ENCODE peak calls at places on chromosome 11, in four cellular contexts. Z is body of pancreas, T is osteoblast, K is prostate gland. C is an unnamed sample.

GRCh38 chr11:45660717-45661416 is 4.6 kb downstream of the CHST1 start:
- DNase-seq in Z (no peak), T (peak; percentile 30), K (no peak), C (peak; percentile 23)

GRCh38 chr11:45815747-45816146 is 10.8 kb downstream of the SLC35C1 start:
- DNase-seq in Z (no peak), T (peak; percentile 85), K (no peak), C (peak; percentile 3)

GRCh38 chr11:95345651-95346050 is 114.6 kb upstream of the SESN3 start:
- DNase-seq in Z (no peak), T (no peak), K (no peak), C (no peak)

GRCh38 chr11:34960277-34960676 is 43.9 kb downstream of the PDHX start:
- DNase-seq in Z (no peak), T (no peak), K (no peak), C (no peak)

GRCh38 chr11:111236355-111236754 is 9.2 kb upstream of the POU2AF2 start:
- DNase-seq in Z (no peak), T (no peak), K (no peak), C (no peak)

GRCh38 chr11:10654211-10655150 is 39.1 kb downstream of the IRAG1 start:
- DNase-seq in Z (peak; percentile 47), T (peak; percentile 83), K (no peak), C (no peak)

GRCh38 chr11:125049393-125049792 is 13.7 kb upstream of the SLC37A2 start:
- DNase-seq in Z (no peak), T (no peak), K (no peak), C (no peak)

GRCh38 chr11:108906329-108906728 is 241.5 kb downstream of the DDX10 start:
- DNase-seq in Z (no peak), T (peak; percentile 31), K (no peak), C (no peak)

GRCh38 chr11:8597182-8597581 is 3.2 kb upstream of the STK33 start:
- DNase-seq in Z (no peak), T (peak; percentile 79), K (no peak), C (no peak)

GRCh38 chr11:3627291-3627690 is 14.5 kb downstream of the ART5 start:
- DNase-seq in Z (no peak), T (peak; percentile 92), K (no peak), C (no peak)

GRCh38 chr11:118437736-118438125 is 1.4 kb downstream of the KMT2A start:
- DNase-seq in Z (peak; percentile 70), T (no peak), K (peak; percentile 15), C (peak; percentile 55)

GRCh38 chr11:31764186-31764730 is 46.9 kb downstream of the PAX6 start:
- DNase-seq in Z (no peak), T (no peak), K (no peak), C (no peak)

GRCh38 chr11:36034572-36035331 is 90.9 kb downstream of the LDLRAD3 start:
- DNase-seq in Z (no peak), T (peak; percentile 98), K (no peak), C (no peak)

GRCh38 chr11:28739489-28740280 is 631.5 kb downstream of the METTL15 start:
- DNase-seq in Z (no peak), T (no peak), K (no peak), C (no peak)

GRCh38 chr11:28442113-28442512 is 333.9 kb downstream of the METTL15 start:
- DNase-seq in Z (no peak), T (no peak), K (no peak), C (no peak)

GRCh38 chr11:45210846-45211245 is 64.4 kb downstream of the PRDM11 start:
- DNase-seq in Z (peak; percentile 20), T (no peak), K (no peak), C (peak; percentile 57)

GRCh38 chr11:13776134-13776815 is 107.8 kb downstream of the FAR1 start:
- DNase-seq in Z (no peak), T (no peak), K (no peak), C (no peak)

GRCh38 chr11:79092791-79093313 is 348.0 kb downstream of the TENM4 start:
- DNase-seq in Z (peak; percentile 41), T (peak; percentile 93), K (peak; percentile 17), C (peak; percentile 27)

GRCh38 chr11:62542750-62543567 is 3.6 kb downstream of the AHNAK start:
- DNase-seq in Z (peak; percentile 63), T (peak; percentile 96), K (peak; percentile 64), C (peak; percentile 86)

GRCh38 chr11:111541209-111542061 is 915 bp downstream of the LAYN start:
- DNase-seq in Z (peak; percentile 57), T (peak; percentile 92), K (peak; percentile 39), C (peak; percentile 83)

GRCh38 chr11:75078233-75078632 is 18.4 kb downstream of the OR2AT4 start:
- DNase-seq in Z (no peak), T (peak; percentile 73), K (no peak), C (no peak)

GRCh38 chr11:93895106-93895862 is 44.9 kb upstream of the VSTM5 start:
- DNase-seq in Z (peak; percentile 36), T (peak; percentile 13), K (no peak), C (no peak)

GRCh38 chr11:44746894-44747293 is 20.1 kb downstream of the TSPAN18 start:
- DNase-seq in Z (no peak), T (no peak), K (no peak), C (no peak)

GRCh38 chr11:65221026-65221425 is 39.3 kb downstream of the CAPN1 start:
- DNase-seq in Z (no peak), T (no peak), K (no peak), C (no peak)

GRCh38 chr11:120308081-120308480 is 17.0 kb upstream of the TLCD5 start:
- DNase-seq in Z (no peak), T (no peak), K (no peak), C (no peak)

GRCh38 chr11:126700773-126701554 is 299.6 kb downstream of the KIRREL3 start:
- DNase-seq in Z (no peak), T (no peak), K (no peak), C (no peak)

GRCh38 chr11:12158926-12159325 is 48.5 kb downstream of the MICAL2 start:
- DNase-seq in Z (no peak), T (no peak), K (no peak), C (peak; percentile 9)

GRCh38 chr11:70474710-70475109 is 76.4 kb downstream of the CTTN start:
- DNase-seq in Z (no peak), T (peak; percentile 65), K (no peak), C (no peak)

GRCh38 chr11:110837535-110838127 is 125.4 kb upstream of the ARHGAP20 start:
- DNase-seq in Z (no peak), T (peak; percentile 21), K (no peak), C (no peak)

GRCh38 chr11:76424379-76424778 is 20.4 kb upstream of the EMSY start:
- DNase-seq in Z (no peak), T (no peak), K (no peak), C (no peak)

GRCh38 chr11:87356428-87356827 is 318.7 kb downstream of the TMEM135 start:
- DNase-seq in Z (no peak), T (no peak), K (no peak), C (no peak)

GRCh38 chr11:3156282-3156660 is 8.8 kb downstream of the OSBPL5 start:
- DNase-seq in Z (peak; percentile 32), T (peak; percentile 76), K (no peak), C (peak; percentile 35)

GRCh38 chr11:61895046-61895717 is 3.8 kb upstream of the FADS3 start:
- DNase-seq in Z (no peak), T (no peak), K (no peak), C (no peak)

GRCh38 chr11:70717961-70718595 is 319.7 kb downstream of the CTTN start:
- DNase-seq in Z (no peak), T (no peak), K (no peak), C (no peak)

GRCh38 chr11:109864161-109864661 is 229.0 kb upstream of the ZC3H12C start:
- DNase-seq in Z (no peak), T (no peak), K (no peak), C (no peak)

GRCh38 chr11:125070699-125071254 is 7.7 kb downstream of the SLC37A2 start:
- DNase-seq in Z (peak; percentile 83), T (peak; percentile 89), K (no peak), C (no peak)

GRCh38 chr11:69335010-69335409 is 41.1 kb downstream of the MYEOV start:
- DNase-seq in Z (no peak), T (no peak), K (no peak), C (no peak)
- H3K4me3 ChIP-seq in Z (no peak overlapping the region), T (no peak overlapping the region), K (no peak overlapping the region), C (no peak overlapping the region)

GRCh38 chr11:1194977-1195689 is 27.7 kb upstream of the MUC5B start:
- DNase-seq in Z (no peak), T (no peak), K (no peak), C (peak; percentile 19)

GRCh38 chr11:1193326-1194230 is 29.3 kb upstream of the MUC5B start:
- DNase-seq in Z (no peak), T (peak; percentile 76), K (no peak), C (no peak)

GRCh38 chr11:1192741-1193325 is 30.0 kb upstream of the MUC5B start:
- DNase-seq in Z (no peak), T (no peak), K (no peak), C (no peak)

GRCh38 chr11:1195690-1196515 is 27.0 kb upstream of the MUC5B start:
- DNase-seq in Z (no peak), T (peak; percentile 67), K (no peak), C (peak; percentile 2)

GRCh38 chr11:1194231-1194976 is 28.5 kb upstream of the MUC5B start:
- DNase-seq in Z (no peak), T (peak; percentile 71), K (no peak), C (peak; percentile 34)
- H3K9me3 ChIP-seq in Z (no peaks in the 10 kb centered on the region), T (no peaks in the 10 kb centered on the region), K (no peaks in the 10 kb centered on the region), C (no peaks in the 10 kb centered on the region)

DNA sequence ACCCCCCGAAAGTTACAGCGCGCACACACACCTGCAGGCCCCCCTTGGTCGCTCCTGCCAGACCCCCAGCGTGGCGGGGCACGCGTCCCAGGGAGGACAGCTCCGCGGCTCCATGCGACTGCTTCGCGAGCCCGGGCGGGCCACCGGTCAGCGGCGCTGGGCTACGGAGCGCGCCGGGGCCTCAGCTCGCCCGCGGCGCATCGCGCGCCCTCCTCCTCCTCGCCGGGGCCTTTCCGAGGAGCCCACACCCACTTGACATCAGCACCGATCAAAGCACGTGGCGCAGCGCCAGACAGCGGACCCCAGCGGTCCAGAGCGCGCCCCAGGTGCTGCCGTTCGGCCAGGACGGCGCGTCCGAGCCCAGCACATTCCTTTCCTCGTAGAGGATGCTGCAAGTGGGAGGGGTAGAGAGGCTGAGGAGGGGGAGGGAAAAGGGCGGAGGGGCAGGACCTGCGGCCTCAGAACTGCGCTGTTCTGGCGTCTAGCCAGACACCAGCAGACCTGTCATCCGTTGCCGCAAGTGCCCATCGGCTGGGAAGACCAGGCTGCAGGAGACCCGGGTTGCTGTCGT is 88.6 kb downstream of the PLEKHA7 start:
- DNase-seq in Z (peak; percentile 61), T (peak; percentile 90), K (peak; percentile 30), C (peak; percentile 74)
- H3K27me3 ChIP-seq in Z (no peaks in the 10 kb centered on the region), T (peaks cover 42% of the 10 kb centered on the region), K (no peaks in the 10 kb centered on the region), C (no peaks in the 10 kb centered on the region)

DNA sequence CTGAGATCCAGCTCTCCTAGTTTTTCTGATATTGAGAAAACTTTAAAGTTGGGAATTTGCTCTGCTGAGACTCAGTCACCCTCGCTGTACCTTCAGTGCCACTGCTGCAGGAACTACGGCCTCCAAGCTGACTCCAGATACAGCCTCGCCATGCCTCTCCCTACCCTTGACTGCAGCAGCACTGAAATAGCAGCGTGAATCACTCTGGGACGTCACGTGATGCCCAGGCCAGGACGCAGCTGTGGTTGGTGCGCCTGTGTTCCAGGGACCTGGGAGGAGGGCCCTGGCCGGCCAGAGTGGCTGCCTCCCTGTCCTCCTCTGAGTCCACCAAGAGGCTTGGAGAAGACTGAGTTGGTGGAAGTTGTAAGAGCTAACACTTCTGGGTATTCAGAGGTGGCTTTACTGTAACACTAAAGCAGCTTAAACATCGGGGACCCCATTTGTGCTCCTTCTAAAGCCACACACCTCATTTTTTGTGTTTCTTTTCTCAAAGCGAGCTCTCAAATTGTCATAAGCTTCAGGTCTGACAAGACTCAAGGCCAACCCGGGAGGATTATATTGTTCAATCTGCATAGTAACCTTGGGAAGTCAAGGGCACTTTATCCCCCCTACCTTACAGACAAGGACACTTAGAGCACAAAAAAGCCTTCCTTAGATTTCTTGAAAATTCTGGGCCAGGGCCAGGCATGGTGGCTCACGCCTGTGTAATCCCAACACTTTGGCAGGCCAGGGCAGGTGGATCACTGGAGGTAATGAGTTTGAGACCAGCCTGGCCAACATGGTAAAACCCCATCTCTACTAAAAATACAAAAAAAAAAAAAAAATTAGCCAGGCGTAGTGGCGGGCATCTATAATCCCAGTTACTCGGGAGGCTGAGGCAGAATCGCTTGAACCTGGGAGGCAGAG is 4.2 kb upstream of the STIP1 start:
- DNase-seq in Z (peak; percentile 97), T (peak; percentile 99), K (peak; percentile 81), C (peak; percentile 88)
- H3K4me3 ChIP-seq in Z (no peak overlapping the region), T (peak overlapping the region; percentile 44), K (no peak overlapping the region), C (no peak overlapping the region)

C was measured in ovary.